ENCODE peak calls at places on chromosomes 2 and 18, in seven cellular contexts. C is neural progenitor cell, F is kidney epithelial cell, E is cardiac muscle cell, J is body of pancreas, Z is MM.1S, W is foreskin fibroblast. P is an unnamed sample.

GRCh38 chr18:572499-573289 is 7.5 kb upstream of the CETN1 start:
- DNase-seq in C (no peak), F (no peak), E (no peak), J (no peak), Z (no peak), W (no peak), P (no peak)

GRCh38 chr2:28348149-28348567 is 44.5 kb upstream of the FOSL2 start:
- DNase-seq in C (no peak), F (no peak), E (no peak), J (no peak), Z (no peak), W (no peak), P (no peak)

GRCh38 chr2:239396881-239397681 is 3.7 kb downstream of the HDAC4 start:
- DNase-seq in C (no peak), F (no peak), E (peak), J (peak), Z (no peak), W (peak), P (no peak)

GRCh38 chr2:173033080-173033479 is 42.6 kb upstream of the MAP3K20 start:
- DNase-seq in C (no peak), F (no peak), E (no peak), J (no peak), Z (no peak), W (peak), P (peak)

GRCh38 chr18:39396168-39396567 is 1830.6 kb upstream of the CELF4 start:
- DNase-seq in C (no peak), F (no peak), E (no peak), J (no peak), Z (no peak), W (no peak), P (no peak)

GRCh38 chr2:179104736-179105135 is 54.8 kb upstream of the CCDC141 start:
- DNase-seq in C (no peak), F (no peak), E (no peak), J (no peak), Z (no peak), W (peak), P (no peak)

GRCh38 chr18:22846088-22846683 is 86.9 kb upstream of the RBBP8 start:
- DNase-seq in C (peak), F (no peak), E (peak), J (no peak), Z (no peak), W (peak), P (peak)

GRCh38 chr18:36492604-36493329 is 195.3 kb downstream of the FHOD3 start:
- DNase-seq in C (no peak), F (no peak), E (no peak), J (no peak), Z (no peak), W (no peak), P (no peak)

DNA sequence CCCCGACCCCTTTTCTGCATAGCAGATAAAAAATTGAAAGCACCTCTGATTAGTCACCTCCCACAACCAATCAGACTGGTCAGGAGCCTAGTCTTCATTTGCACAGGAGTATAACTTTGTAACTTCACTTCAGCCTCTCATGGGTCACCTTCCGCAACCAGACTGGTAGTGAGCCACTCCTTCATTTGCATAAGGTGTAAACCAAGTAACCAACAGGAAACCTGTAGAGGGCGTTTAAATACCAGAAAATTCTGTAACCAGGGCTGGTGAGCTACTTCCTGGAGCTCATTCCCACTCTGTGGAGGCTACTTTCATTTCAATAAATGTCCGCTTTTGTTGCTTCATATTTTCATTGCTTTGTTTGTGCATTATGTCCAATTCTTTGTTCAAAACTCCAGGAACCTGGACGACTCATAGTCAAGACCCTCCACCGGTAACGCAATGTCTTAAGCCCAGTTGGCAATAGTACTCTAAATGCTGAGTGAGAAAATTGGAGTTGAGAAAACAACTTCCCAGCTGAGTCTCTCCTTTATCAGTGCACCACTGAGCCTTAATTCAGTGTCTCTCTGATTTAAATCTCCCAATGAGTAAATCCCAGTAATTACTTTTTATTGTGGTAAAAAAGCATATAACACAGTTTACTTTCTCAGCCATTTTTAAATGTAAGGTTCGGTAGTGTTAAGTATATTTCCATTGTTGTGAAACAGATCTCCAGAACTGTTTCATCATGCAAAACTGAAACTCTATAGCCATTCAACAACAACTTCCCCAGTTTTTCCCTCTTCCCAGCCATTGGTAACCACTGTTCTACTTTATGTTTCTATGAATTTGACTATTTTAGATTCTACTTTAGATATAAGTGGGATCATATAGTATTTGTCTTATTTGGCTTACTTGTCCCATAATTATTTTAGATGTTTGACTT is 392.7 kb upstream of the SLC8A1 start:
- DNase-seq in C (peak), F (no peak), E (peak), J (peak), Z (no peak), W (no peak), P (no peak)
- TF ChIP-seq CTCF in C (peak), F (no peak), E (no peak), J (peak), Z (no peak), W (no peak), P (peak)

DNA sequence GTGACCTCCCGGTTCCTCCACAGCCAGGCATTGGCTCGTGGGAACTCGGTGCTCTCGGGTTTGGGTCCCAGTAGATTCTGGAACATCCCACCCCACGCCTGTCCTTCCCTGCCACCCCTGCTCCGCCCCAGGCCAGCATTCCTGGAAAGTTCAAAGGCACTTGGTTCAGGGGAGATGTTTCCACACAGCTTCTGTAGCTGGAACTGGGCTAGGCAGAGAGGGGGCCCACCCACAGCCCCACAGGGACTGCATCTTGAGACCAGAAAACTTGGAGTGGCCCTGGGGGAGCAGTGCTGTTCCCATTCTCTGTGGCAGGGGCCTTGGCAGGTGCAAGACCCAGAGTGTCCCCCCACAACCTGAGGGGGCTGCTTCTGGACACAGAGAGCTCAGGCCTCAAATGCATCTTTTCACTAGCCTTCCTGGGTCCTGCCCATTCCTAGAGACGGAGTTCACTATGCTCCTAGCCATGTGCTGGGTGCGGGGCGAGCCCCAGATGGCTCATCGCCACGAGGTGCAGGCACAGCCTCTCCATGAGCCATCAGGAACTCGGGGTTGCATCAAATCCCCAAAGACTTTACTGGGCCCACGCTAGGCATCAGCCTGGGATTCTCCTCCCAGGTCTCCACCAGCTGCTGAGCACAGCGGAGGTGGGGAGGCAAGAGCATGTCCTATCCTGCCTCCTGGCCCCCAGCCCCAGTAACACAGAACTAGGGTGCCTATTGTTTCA is 68.7 kb downstream of the ZFP36L2 start:
- DNase-seq in C (no peak), F (no peak), E (no peak), J (no peak), Z (no peak), W (peak), P (peak)
- H3K4me3 ChIP-seq in C (no peak), F (no peak), E (no peak), J (no peak), Z (no peak), W (no peak), P (no peak)

DNA sequence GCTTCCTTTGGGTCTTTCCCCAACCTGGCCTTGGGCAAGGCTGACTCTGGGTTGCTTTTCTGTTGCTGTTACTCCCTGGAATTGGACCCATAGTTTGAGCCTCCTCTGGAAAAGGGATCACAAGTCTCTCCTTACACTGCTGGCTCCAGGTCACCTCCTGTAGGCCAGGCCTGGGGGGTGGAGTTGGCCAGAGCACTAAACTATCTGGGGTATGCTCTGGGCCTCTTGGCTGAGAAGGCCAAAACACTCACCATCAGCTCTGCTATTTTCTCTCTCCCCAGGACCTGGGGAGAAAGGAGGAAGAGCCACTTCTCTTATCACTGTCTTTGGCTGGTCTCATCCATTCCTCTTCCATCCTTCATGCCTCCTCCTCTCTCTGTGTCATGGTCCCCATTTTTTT is 56.5 kb upstream of the NCOA1 start:
- DNase-seq in C (no peak), F (no peak), E (no peak), J (no peak), Z (no peak), W (no peak), P (no peak)
- TF ChIP-seq CTCF in C (no peak), F (no peak), E (no peak), J (no peak), Z (no peak), W (no peak), P (no peak)

GRCh38 chr2:66301767-66302140 is 133.2 kb upstream of the MEIS1 start:
- DNase-seq in C (no peak), F (no peak), E (no peak), J (no peak), Z (no peak), W (no peak), P (no peak)

GRCh38 chr2:66303471-66303870 is 131.5 kb upstream of the MEIS1 start:
- DNase-seq in C (no peak), F (no peak), E (no peak), J (no peak), Z (peak), W (no peak), P (no peak)

GRCh38 chr2:66305714-66306113 is 129.2 kb upstream of the MEIS1 start:
- DNase-seq in C (no peak), F (no peak), E (no peak), J (peak), Z (no peak), W (peak), P (peak)

GRCh38 chr2:66306488-66306887 is 128.4 kb upstream of the MEIS1 start:
- DNase-seq in C (no peak), F (no peak), E (no peak), J (no peak), Z (no peak), W (no peak), P (no peak)

GRCh38 chr2:66301073-66301766 is 133.7 kb upstream of the MEIS1 start:
- DNase-seq in C (no peak), F (no peak), E (peak), J (no peak), Z (no peak), W (peak), P (peak)
- H3K4me3 ChIP-seq in C (no peak), F (no peak), E (no peak), J (no peak), Z (no peak), W (no peak), P (no peak)

GRCh38 chr2:23685706-23686105 is 241.2 kb downstream of the ATAD2B start:
- DNase-seq in C (no peak), F (no peak), E (no peak), J (no peak), Z (no peak), W (no peak), P (no peak)
- TF ChIP-seq CTCF in C (no peak), F (no peak), E (no peak), J (no peak), Z (no peak), W (no peak), P (no peak)